ENCODE peak calls at places on chromosome 22, in five cellular contexts. E, D, Y, X and Q are unnamed samples.

GRCh38 chr22:45638834-45639746 is 32.5 kb upstream of the ATXN10 start:
- DNase-seq in D (no peak), X (no peak), E (no peak), Y (no peak), Q (peak; percentile 71)

GRCh38 chr22:33919591-33920501 is at the start of gene LARGE1:
- DNase-seq in E (peak; percentile 46), X (no peak), Y (no peak), D (peak; percentile 53), Q (peak; percentile 67)

GRCh38 chr22:38267086-38267485 is 5.7 kb downstream of the TMEM184B start:
- DNase-seq in Y (no peak), E (no peak), X (no peak), D (no peak), Q (no peak)

GRCh38 chr22:23023294-23023693 is 47.0 kb upstream of the GNAZ start:
- DNase-seq in D (no peak), X (no peak), E (no peak), Y (no peak), Q (no peak)

GRCh38 chr22:46085831-46086576 is 64.3 kb upstream of the PPARA start:
- DNase-seq in X (no peak), D (peak; percentile 95), E (no peak), Y (no peak), Q (peak; percentile 83)

GRCh38 chr22:38196791-38197429 is 4.9 kb upstream of the MAFF start:
- DNase-seq in E (no peak), D (no peak), X (no peak), Y (no peak), Q (no peak)

GRCh38 chr22:46998346-46998745 is 235.9 kb downstream of the TBC1D22A start:
- DNase-seq in E (no peak), D (no peak), Y (no peak), X (no peak), Q (peak; percentile 51)

GRCh38 chr22:43566021-43566420 is 154.2 kb downstream of the MPPED1 start:
- DNase-seq in E (no peak), X (no peak), Y (no peak), D (no peak), Q (no peak)

GRCh38 chr22:32417906-32418305 is 5.9 kb upstream of the RTCB start:
- DNase-seq in Y (no peak), E (no peak), D (no peak), X (no peak), Q (no peak)

GRCh38 chr22:46829140-46829891 is 66.9 kb downstream of the TBC1D22A start:
- DNase-seq in X (no peak), E (no peak), D (peak; percentile 73), Y (peak; percentile 12), Q (no peak)

GRCh38 chr22:28882545-28882877 is 861 bp upstream of the ZNRF3 start:
- DNase-seq in E (no peak), Y (no peak), X (no peak), D (no peak), Q (no peak)

GRCh38 chr22:43014062-43014875 is 680 bp downstream of the PACSIN2 start:
- DNase-seq in Y (peak; percentile 43), X (peak; percentile 46), E (no peak), D (peak; percentile 61), Q (no peak)

GRCh38 chr22:49099496-49100124 is 728.1 kb downstream of the BRD1 start:
- DNase-seq in D (no peak), X (no peak), E (no peak), Y (no peak), Q (no peak)

GRCh38 chr22:36386900-36387663 is 685 bp downstream of the MYH9 start:
- DNase-seq in Y (no peak), E (peak; percentile 36), X (peak; percentile 50), D (peak; percentile 57), Q (peak; percentile 84)

GRCh38 chr22:50203288-50203687 is 2.5 kb downstream of the SELENOO start:
- DNase-seq in X (no peak), Y (no peak), D (no peak), E (no peak), Q (no peak)

GRCh38 chr22:19109198-19110063 is 12.8 kb downstream of the DGCR2 start:
- DNase-seq in E (peak; percentile 72), D (no peak), Y (no peak), X (no peak), Q (peak; percentile 15)

GRCh38 chr22:37060801-37061610 is 9.5 kb downstream of the KCTD17 start:
- DNase-seq in E (peak; percentile 87), X (no peak), Y (peak; percentile 71), D (no peak), Q (no peak)

GRCh38 chr22:46108564-46109473 is 41.5 kb upstream of the PPARA start:
- DNase-seq in D (peak; percentile 53), X (peak; percentile 60), E (no peak), Y (no peak), Q (no peak)

GRCh38 chr22:39947488-39948216 is 12.5 kb upstream of the TMA7B start:
- DNase-seq in X (no peak), E (no peak), Y (no peak), D (no peak), Q (no peak)

GRCh38 chr22:43514476-43515157 is 102.8 kb downstream of the MPPED1 start:
- DNase-seq in D (no peak), Y (no peak), E (no peak), X (no peak), Q (no peak)

GRCh38 chr22:31278643-31279326 is 13.5 kb downstream of the PIK3IP1 start:
- DNase-seq in D (no peak), E (no peak), X (no peak), Y (no peak), Q (no peak)

GRCh38 chr22:49807780-49808708 is 19.6 kb downstream of the BRD1 start:
- DNase-seq in Y (no peak), D (no peak), E (no peak), X (no peak), Q (no peak)